ENCODE peak calls at places on chromosomes 2 and 18, in seven cellular contexts. N, Z, F, Q, C, I and M are unnamed samples.

GRCh38 chr2:223536546-223536945 is 65.6 kb downstream of the SCG2 start:
- DNase-seq in Q (no peak), Z (no peak), C (no peak), I (no peak), F (no peak), N (no peak), M (no peak)

GRCh38 chr2:214293593-214293992 is 117.3 kb upstream of the VWC2L start:
- DNase-seq in N (peak), I (no peak), F (no peak), Z (no peak), C (no peak), Q (no peak), M (no peak)

GRCh38 chr2:104969564-104969963 is 68.3 kb upstream of the MRPS9 start:
- DNase-seq in Z (no peak), Q (no peak), C (no peak), I (no peak), F (no peak), N (peak), M (no peak)

GRCh38 chr2:20156051-20156730 is 68.7 kb downstream of the SDC1 start:
- DNase-seq in N (no peak), I (no peak), Q (no peak), Z (no peak), F (no peak), C (no peak), M (no peak)

GRCh38 chr2:241009601-241010530 is 11.4 kb downstream of the SNED1 start:
- DNase-seq in N (peak), Z (peak), F (peak), C (peak), I (no peak), Q (peak), M (peak)

GRCh38 chr2:102891261-102891660 is 129.4 kb downstream of the TMEM182 start:
- DNase-seq in Q (no peak), F (no peak), C (no peak), N (no peak), Z (no peak), I (no peak), M (no peak)

GRCh38 chr2:210635257-210635656 is 78.9 kb downstream of the CPS1 start:
- DNase-seq in I (no peak), Z (no peak), C (no peak), N (no peak), Q (no peak), F (no peak), M (no peak)

GRCh38 chr2:41947701-41948396 is 100.0 kb upstream of the PKDCC start:
- DNase-seq in C (no peak), Q (no peak), Z (no peak), N (peak), F (no peak), I (peak), M (peak)

GRCh38 chr2:212193066-212193465 is 345.5 kb downstream of the ERBB4 start:
- DNase-seq in Q (no peak), N (no peak), F (no peak), Z (no peak), I (no peak), C (no peak), M (no peak)

GRCh38 chr2:189533274-189534035 is 47.1 kb downstream of the SLC40A1 start:
- DNase-seq in Z (no peak), I (no peak), N (no peak), C (no peak), F (no peak), Q (no peak), M (no peak)

GRCh38 chr2:196515608-196516007 is 123.9 kb upstream of the CCDC150 start:
- DNase-seq in Q (no peak), N (no peak), C (no peak), Z (no peak), I (no peak), F (no peak), M (no peak)

GRCh38 chr2:201357216-201357615 is at the start of gene FLACC1:
- DNase-seq in F (no peak), Z (no peak), I (no peak), N (peak), C (no peak), Q (peak), M (no peak)

GRCh38 chr2:37471994-37472393 is 127.6 kb downstream of the QPCT start:
- DNase-seq in F (no peak), Q (no peak), C (no peak), N (no peak), I (no peak), Z (no peak), M (no peak)

GRCh38 chr2:205273627-205274026 is 408.7 kb upstream of the NRP2 start:
- DNase-seq in I (no peak), Q (no peak), N (no peak), Z (no peak), F (no peak), C (no peak), M (no peak)

GRCh38 chr2:102620367-102620766 is 1.0 kb downstream of the SLC9A2 start:
- DNase-seq in N (peak), F (no peak), I (no peak), C (no peak), Q (no peak), Z (no peak), M (no peak)

GRCh38 chr2:110948027-110948687 is 172.6 kb upstream of the BCL2L11 start:
- DNase-seq in Z (no peak), I (no peak), Q (peak), N (no peak), F (no peak), C (no peak), M (no peak)

GRCh38 chr2:195532628-195533271 is 124.3 kb upstream of the SLC39A10 start:
- DNase-seq in Q (no peak), Z (no peak), I (no peak), N (no peak), F (no peak), C (no peak), M (no peak)

GRCh38 chr2:72035518-72036172 is 112.0 kb downstream of the CYP26B1 start:
- DNase-seq in C (no peak), I (no peak), N (peak), Q (peak), F (no peak), Z (no peak), M (no peak)

GRCh38 chr2:100257939-100258338 is 64.4 kb downstream of the LONRF2 start:
- DNase-seq in F (no peak), I (no peak), N (no peak), Q (no peak), Z (no peak), C (no peak), M (no peak)

GRCh38 chr2:24438106-24438505 is 52.9 kb upstream of the NCOA1 start:
- DNase-seq in Q (no peak), I (no peak), Z (no peak), N (no peak), F (no peak), C (no peak), M (no peak)

GRCh38 chr2:95025406-95026319 is at the start of gene MAL:
- DNase-seq in F (no peak), C (no peak), I (no peak), N (peak), Q (no peak), Z (no peak), M (peak)

GRCh38 chr2:160246356-160246755 is 46.3 kb upstream of the ITGB6 start:
- DNase-seq in C (no peak), F (no peak), I (no peak), Z (no peak), Q (no peak), N (no peak), M (no peak)

GRCh38 chr2:136408795-136409194 is 290.8 kb upstream of the CXCR4 start:
- DNase-seq in I (no peak), F (peak), C (no peak), Q (peak), Z (no peak), N (no peak), M (no peak)

GRCh38 chr2:235432741-235433520 is 60.9 kb upstream of the AGAP1 start:
- DNase-seq in Q (no peak), I (no peak), N (peak), Z (no peak), F (no peak), C (no peak), M (peak)

GRCh38 chr18:10060469-10060782 is 146.6 kb downstream of the VAPA start:
- DNase-seq in Z (no peak), C (no peak), Q (no peak), N (no peak), F (no peak), I (no peak), M (no peak)

GRCh38 chr2:99678651-99679050 is 188.8 kb upstream of the REV1 start:
- DNase-seq in Z (no peak), F (no peak), I (no peak), C (no peak), Q (no peak), N (no peak), M (no peak)

GRCh38 chr2:190759749-190760213 is 110.9 kb downstream of the NAB1 start:
- DNase-seq in Z (no peak), Q (no peak), I (no peak), C (no peak), F (no peak), N (no peak), M (no peak)

GRCh38 chr2:219454217-219454616 is 19.6 kb downstream of the SPEG start:
- DNase-seq in Z (no peak), C (no peak), Q (no peak), N (no peak), F (no peak), I (no peak), M (no peak)

DNA sequence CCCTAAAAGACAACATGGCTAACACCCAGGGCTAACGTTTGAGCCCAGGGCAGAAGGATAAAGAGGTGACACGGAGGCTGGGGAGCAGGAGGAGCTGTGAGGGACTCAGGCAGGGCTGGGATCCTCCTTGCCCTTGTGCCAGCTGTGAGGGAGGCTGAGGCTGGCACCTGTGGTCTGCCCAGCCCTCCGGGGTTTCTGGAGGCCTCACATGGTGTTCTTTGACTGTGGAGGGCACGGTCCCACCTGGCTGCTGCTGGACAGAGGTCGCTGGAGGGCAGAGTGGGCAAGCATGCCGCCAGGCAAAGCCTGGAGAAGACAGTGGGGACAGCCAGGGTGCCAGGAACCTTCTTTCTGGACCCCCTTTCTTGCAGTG is 26.8 kb upstream of the CNNM3 start:
- DNase-seq in C (no peak), Q (no peak), N (no peak), I (no peak), Z (no peak), F (no peak), M (no peak)
- H3K27ac ChIP-seq in C (no peak), Q (peak), N (no peak), I (peak), Z (no peak), F (no peak), M (peak)

GRCh38 chr2:180130403-180130802 is 123.3 kb upstream of the CWC22 start:
- DNase-seq in Q (no peak), F (no peak), N (no peak), Z (no peak), I (no peak), C (no peak), M (no peak)

GRCh38 chr2:180128861-180129260 is 121.8 kb upstream of the CWC22 start:
- DNase-seq in Z (no peak), N (no peak), C (no peak), Q (no peak), I (no peak), F (no peak), M (no peak)

GRCh38 chr2:180124273-180124881 is 117.3 kb upstream of the CWC22 start:
- DNase-seq in Q (no peak), Z (no peak), N (peak), I (no peak), F (no peak), C (no peak), M (no peak)

GRCh38 chr2:180122874-180123273 is 115.8 kb upstream of the CWC22 start:
- DNase-seq in Z (no peak), N (no peak), C (no peak), I (no peak), Q (no peak), F (no peak), M (no peak)

GRCh38 chr2:180125245-180125962 is 118.3 kb upstream of the CWC22 start:
- DNase-seq in F (no peak), I (peak), N (peak), Z (no peak), C (peak), Q (peak), M (peak)
- H3K27ac ChIP-seq in F (no peak), I (no peak), N (no peak), Z (no peak), C (no peak), Q (no peak), M (no peak)

DNA sequence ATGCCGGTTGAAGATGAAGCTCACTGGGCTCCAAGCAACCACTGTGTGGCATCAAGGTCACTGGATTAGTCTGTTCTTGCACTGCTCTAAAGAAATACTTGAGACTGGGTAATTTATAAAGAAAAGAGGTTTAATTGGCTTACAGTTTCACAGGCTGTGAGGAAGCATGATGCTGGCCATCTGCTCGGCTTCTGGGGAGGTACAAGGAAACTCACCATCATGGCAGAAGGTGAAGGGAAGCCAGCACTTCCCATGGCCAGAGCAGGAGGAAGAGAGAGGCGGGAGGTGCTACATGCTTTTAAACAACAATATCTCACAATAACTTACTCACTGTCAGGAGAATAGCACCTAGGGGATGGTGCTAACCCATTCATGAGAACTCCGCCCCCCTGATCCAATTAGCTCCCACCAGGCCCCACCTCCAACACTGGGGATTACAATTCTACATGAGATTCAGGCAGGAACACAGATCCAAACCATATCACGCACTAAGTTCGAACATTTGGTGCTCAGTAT is 109.7 kb upstream of the MGAT5 start:
- DNase-seq in C (no peak), Q (no peak), F (no peak), I (no peak), Z (no peak), N (peak), M (no peak)
- H3K27ac ChIP-seq in C (no peak), Q (no peak), F (no peak), I (peak), Z (no peak), N (no peak), M (no peak)

DNA sequence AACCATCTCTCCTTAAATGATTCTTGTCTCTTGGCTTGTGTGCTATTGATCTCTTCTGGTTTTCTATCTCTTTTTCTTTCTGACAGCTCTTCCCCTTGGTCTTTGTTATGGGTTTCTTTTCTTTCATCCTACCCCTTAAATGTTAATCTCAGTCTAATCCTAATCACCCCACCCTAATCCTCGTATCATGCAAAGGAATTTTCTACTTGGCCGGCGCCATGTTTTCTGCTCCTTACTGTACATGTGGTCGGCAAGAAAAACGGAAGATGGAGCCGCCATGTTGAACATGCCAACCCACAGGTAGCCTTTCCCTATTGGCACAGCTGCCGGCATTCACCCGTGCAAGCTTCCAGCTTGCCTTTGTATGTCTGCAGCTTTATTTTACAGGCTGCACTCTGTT is 61.8 kb upstream of the VPS54 start:
- DNase-seq in C (no peak), N (no peak), F (no peak), Q (no peak), Z (no peak), I (no peak), M (no peak)
- H3K27ac ChIP-seq in C (no peak), N (no peak), F (no peak), Q (no peak), Z (no peak), I (no peak), M (no peak)

GRCh38 chr2:44086639-44087036 is 82.0 kb upstream of the PPM1B start:
- DNase-seq in Q (no peak), N (no peak), C (no peak), F (no peak), Z (no peak), I (no peak), M (no peak)
- H3K27ac ChIP-seq in Q (no peak), N (no peak), C (no peak), F (peak), Z (peak), I (peak), M (no peak)

GRCh38 chr2:7429733-7430132 is 512.5 kb downstream of the RNF144A start:
- DNase-seq in F (no peak), Z (no peak), I (no peak), N (no peak), C (no peak), Q (no peak), M (no peak)

GRCh38 chr2:7427293-7428060 is 510.3 kb downstream of the RNF144A start:
- DNase-seq in C (no peak), N (peak), Z (no peak), I (no peak), F (no peak), Q (no peak), M (no peak)

GRCh38 chr2:7430421-7430868 is 513.2 kb downstream of the RNF144A start:
- DNase-seq in Q (no peak), Z (no peak), C (no peak), F (no peak), N (no peak), I (no peak), M (no peak)

GRCh38 chr2:7430869-7431641 is 513.8 kb downstream of the RNF144A start:
- DNase-seq in C (peak), N (peak), Z (no peak), F (no peak), Q (peak), I (peak), M (peak)

DNA sequence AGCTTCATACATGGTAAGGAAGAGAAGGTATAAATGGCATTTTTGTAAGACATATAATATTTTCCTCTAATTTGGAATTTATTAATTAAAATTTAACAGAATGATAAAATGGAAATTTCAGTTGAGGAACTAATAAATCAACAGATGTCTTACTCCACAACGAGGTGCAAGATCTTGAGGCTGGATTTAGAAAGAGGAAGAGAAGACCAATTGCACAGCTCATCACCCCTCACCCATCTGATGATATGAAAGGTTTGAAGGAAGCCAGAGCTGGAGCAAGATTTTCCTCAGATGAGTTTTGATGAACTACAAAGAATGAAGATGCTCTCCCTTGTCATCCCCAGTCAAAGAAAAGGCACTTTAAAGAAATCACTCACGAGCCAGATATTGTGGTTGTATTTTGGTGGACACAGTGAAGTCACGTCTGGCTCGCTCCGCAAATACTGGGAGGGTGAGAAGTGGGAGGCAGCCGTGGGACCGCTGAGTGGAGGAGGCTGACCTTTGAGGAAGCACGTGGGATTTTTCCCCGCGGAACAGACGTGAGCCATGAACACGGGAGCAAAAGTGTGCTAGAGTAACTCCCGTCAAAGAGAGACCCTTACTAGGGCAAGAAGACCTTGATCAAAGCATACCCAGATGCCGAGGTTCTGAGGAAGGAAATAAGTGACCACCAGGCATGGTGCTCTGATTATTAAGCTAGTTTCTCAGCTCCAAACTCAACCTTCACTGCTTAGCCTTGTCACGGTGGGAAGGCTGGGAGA is 511.4 kb downstream of the RNF144A start:
- DNase-seq in F (no peak), I (no peak), N (no peak), C (no peak), Q (no peak), Z (no peak), M (no peak)
- H3K27ac ChIP-seq in F (no peak), I (no peak), N (no peak), C (no peak), Q (no peak), Z (no peak), M (no peak)